ENCODE peak calls at places on chromosomes 11 and 22, in eight cellular contexts. L is mesenchymal stem cell, O is DND-41, K is colonic mucosa, R is fibroblast of lung, C is K562, H is GM23248, E is H9. W is an unnamed sample.

GRCh38 chr22:47013861-47014635 is 251.6 kb downstream of the TBC1D22A start:
- DNase-seq in L (no peak), O (no peak), K (no peak), R (no peak), C (no peak), H (no peak), E (no peak), W (no peak)

GRCh38 chr11:125315088-125315740 is 150.7 kb downstream of the PKNOX2 start:
- DNase-seq in L (peak; percentile 18), O (no peak), K (no peak), R (peak; percentile 44), C (no peak), H (peak; percentile 13), E (no peak), W (no peak)

GRCh38 chr11:71131861-71132260 is 120.5 kb downstream of the SHANK2 start:
- DNase-seq in L (no peak), O (no peak), K (no peak), R (no peak), C (no peak), H (no peak), E (peak; percentile 44), W (no peak)

GRCh38 chr22:40541300-40541699 is 95.2 kb downstream of the MRTFA start:
- DNase-seq in L (no peak), O (peak; percentile 58), K (no peak), R (no peak), C (no peak), H (no peak), E (no peak), W (peak; percentile 99)

GRCh38 chr11:27468209-27468608 is 4.4 kb downstream of the LGR4 start:
- DNase-seq in L (peak; percentile 82), O (no peak), K (no peak), R (peak; percentile 89), C (no peak), H (peak; percentile 95), E (no peak), W (peak; percentile 92)

GRCh38 chr22:22710719-22711531 is 66.5 kb downstream of the GGTLC2 start:
- DNase-seq in L (peak; percentile 6), O (peak; percentile 74), K (peak; percentile 77), R (peak; percentile 8), C (peak; percentile 100), H (peak; percentile 28), E (peak; percentile 75), W (no peak)

GRCh38 chr22:44538071-44538470 is 40.0 kb upstream of the RTL6 start:
- DNase-seq in L (peak; percentile 56), O (no peak), K (no peak), R (peak; percentile 51), C (no peak), H (peak; percentile 88), E (no peak), W (peak; percentile 21)

GRCh38 chr11:108322666-108323065 is 99.8 kb downstream of the ATM start:
- DNase-seq in L (no peak), O (no peak), K (no peak), R (no peak), C (no peak), H (no peak), E (no peak), W (no peak)

GRCh38 chr11:131839326-131839725 is 468.9 kb downstream of the NTM start:
- DNase-seq in L (no peak), O (no peak), K (no peak), R (no peak), C (no peak), H (no peak), E (no peak), W (no peak)

GRCh38 chr11:2801711-2802388 is 83.7 kb downstream of the CDKN1C start:
- DNase-seq in L (no peak), O (no peak), K (peak; percentile 15), R (no peak), C (no peak), H (no peak), E (peak; percentile 26), W (no peak)

GRCh38 chr11:106400949-106401545 is 323.6 kb downstream of the AASDHPPT start:
- DNase-seq in L (no peak), O (no peak), K (no peak), R (peak; percentile 52), C (no peak), H (peak; percentile 27), E (no peak), W (no peak)

GRCh38 chr22:19631899-19632670 is 82.2 kb upstream of the SEPTIN5 start:
- DNase-seq in L (peak; percentile 36), O (peak; percentile 41), K (no peak), R (peak; percentile 39), C (peak; percentile 95), H (peak; percentile 54), E (peak; percentile 79), W (no peak)

GRCh38 chr22:29635734-29636357 is 32.4 kb downstream of the NF2 start:
- DNase-seq in L (peak; percentile 77), O (peak; percentile 26), K (no peak), R (peak; percentile 69), C (peak; percentile 41), H (peak; percentile 77), E (no peak), W (peak; percentile 39)

GRCh38 chr11:107999759-108000455 is 8.8 kb upstream of the CUL5 start:
- DNase-seq in L (peak; percentile 68), O (peak; percentile 47), K (no peak), R (peak; percentile 59), C (peak; percentile 59), H (peak; percentile 36), E (peak; percentile 85), W (peak; percentile 37)

GRCh38 chr22:46576556-46577351 is 39.3 kb upstream of the CELSR1 start:
- DNase-seq in L (peak; percentile 32), O (peak; percentile 70), K (no peak), R (peak; percentile 55), C (peak; percentile 88), H (peak; percentile 84), E (peak; percentile 30), W (peak; percentile 39)

GRCh38 chr22:50683086-50683993 is 10.7 kb downstream of the SHANK3 start:
- DNase-seq in L (no peak), O (no peak), K (no peak), R (no peak), C (no peak), H (no peak), E (no peak), W (no peak)

GRCh38 chr11:101445761-101446160 is 138.0 kb downstream of the TRPC6 start:
- DNase-seq in L (no peak), O (no peak), K (no peak), R (no peak), C (no peak), H (peak; percentile 67), E (no peak), W (peak; percentile 52)

GRCh38 chr11:130421199-130421585 is 7.2 kb downstream of the ADAMTS8 start:
- DNase-seq in L (no peak), O (no peak), K (no peak), R (no peak), C (no peak), H (no peak), E (no peak), W (no peak)

GRCh38 chr11:13012037-13012693 is 3.0 kb downstream of the RASSF10 start:
- DNase-seq in L (no peak), O (no peak), K (peak; percentile 50), R (peak; percentile 13), C (no peak), H (no peak), E (no peak), W (peak; percentile 17)

GRCh38 chr11:70695086-70695960 is 297.0 kb downstream of the CTTN start:
- DNase-seq in L (peak; percentile 74), O (no peak), K (no peak), R (no peak), C (no peak), H (peak; percentile 17), E (no peak), W (no peak)

GRCh38 chr11:36702330-36703054 is 104.5 kb upstream of the RAG2 start:
- DNase-seq in L (peak; percentile 67), O (peak; percentile 68), K (peak; percentile 38), R (peak; percentile 61), C (peak; percentile 44), H (peak; percentile 72), E (peak; percentile 58), W (peak; percentile 61)

GRCh38 chr11:3840289-3840869 is 380 bp downstream of the RHOG start:
- DNase-seq in L (no peak), O (peak; percentile 52), K (no peak), R (no peak), C (peak; percentile 45), H (peak; percentile 38), E (no peak), W (no peak)

GRCh38 chr11:126440792-126441514 is 85.5 kb downstream of the ST3GAL4 start:
- DNase-seq in L (peak; percentile 72), O (peak; percentile 83), K (peak; percentile 82), R (peak; percentile 51), C (peak; percentile 96), H (peak; percentile 79), E (peak; percentile 92), W (peak; percentile 49)

GRCh38 chr22:33832558-33833151 is 87.6 kb downstream of the LARGE1 start:
- DNase-seq in L (no peak), O (no peak), K (no peak), R (peak; percentile 16), C (no peak), H (peak; percentile 11), E (no peak), W (no peak)

GRCh38 chr11:113806403-113806802 is 26.8 kb downstream of the CLDN25 start:
- DNase-seq in L (peak; percentile 30), O (no peak), K (peak; percentile 26), R (peak; percentile 3), C (peak; percentile 30), H (peak; percentile 24), E (peak; percentile 68), W (peak; percentile 21)

GRCh38 chr11:111878385-111878765 is 590 bp downstream of the FDXACB1 start:
- DNase-seq in L (no peak), O (no peak), K (no peak), R (no peak), C (no peak), H (peak; percentile 47), E (no peak), W (no peak)

GRCh38 chr11:69640260-69640994 is 529 bp upstream of the CCND1 start:
- DNase-seq in L (peak; percentile 73), O (no peak), K (peak; percentile 62), R (no peak), C (no peak), H (peak; percentile 78), E (peak; percentile 31), W (peak; percentile 52)
- H3K9ac ChIP-seq in L (peak overlapping the region; percentile 97), O (no peak overlapping the region), K (peak overlapping the region; percentile 73), R (peak overlapping the region; percentile 67), C (no peak overlapping the region), H (peak overlapping the region; percentile 96), E (peak overlapping the region; percentile 42), W (peak overlapping the region; percentile 85)

GRCh38 chr11:127619946-127620345 is 619.4 kb upstream of the KIRREL3 start:
- DNase-seq in L (no peak), O (peak; percentile 10), K (no peak), R (peak; percentile 23), C (no peak), H (no peak), E (no peak), W (no peak)
- H3K9me3 ChIP-seq in L (no peaks in the 10 kb centered on the region), O (no peaks in the 10 kb centered on the region), K (no peaks in the 10 kb centered on the region), R (no peaks in the 10 kb centered on the region), C (no peaks in the 10 kb centered on the region), H (no peaks in the 10 kb centered on the region), E (no peaks in the 10 kb centered on the region), W (no peaks in the 10 kb centered on the region)

GRCh38 chr11:121298770-121299169 is 6.2 kb downstream of the SC5D start:
- DNase-seq in L (no peak), O (no peak), K (no peak), R (no peak), C (no peak), H (no peak), E (peak; percentile 74), W (peak; percentile 17)
- H3K4me1 ChIP-seq in L (no peaks in the 10 kb centered on the region), O (peaks cover 25% of the 10 kb centered on the region), K (no peaks in the 10 kb centered on the region), R (peaks cover 2% of the 10 kb centered on the region), C (no peaks in the 10 kb centered on the region), H (peaks cover 5% of the 10 kb centered on the region), E (peaks cover 10% of the 10 kb centered on the region), W (peaks cover 10% of the 10 kb centered on the region)

GRCh38 chr22:37498289-37498909 is 12.2 kb upstream of the MFNG start:
- DNase-seq in L (no peak), O (peak; percentile 55), K (peak; percentile 77), R (no peak), C (peak; percentile 84), H (no peak), E (peak; percentile 92), W (no peak)
- H3K9ac ChIP-seq in L (no peak overlapping the region), O (no peak overlapping the region), K (no peak overlapping the region), R (no peak overlapping the region), C (no peak overlapping the region), H (no peak overlapping the region), E (no peak overlapping the region), W (no peak overlapping the region)

W was measured in mammary epithelial cell.